ENCODE peak calls at places on chromosomes 5 and 9, in nine cellular contexts. C is aorta, L is uterus, G is kidney, Z is GM23248, T is ascending aorta, M is OCI-LY7, X is SK-N-SH, P is neural progenitor cell. K is an unnamed sample.

GRCh38 chr9:121906074-121906520 is 187.0 kb downstream of the TTLL11 start:
- DNase-seq in C (no peak), L (no peak), G (no peak), Z (peak), T (no peak), M (no peak), X (no peak), P (no peak), K (no peak)

GRCh38 chr5:13866792-13867191 is 77.7 kb downstream of the DNAH5 start:
- DNase-seq in C (no peak), L (no peak), G (no peak), Z (peak), T (no peak), M (peak), X (no peak), P (peak), K (no peak)

GRCh38 chr9:133111461-133112360 is 9.3 kb downstream of the RALGDS start:
- DNase-seq in C (peak), L (no peak), G (peak), Z (no peak), T (no peak), M (no peak), X (no peak), P (no peak), K (no peak)

GRCh38 chr5:172944741-172945140 is 14.5 kb upstream of the RPL26L1 start:
- DNase-seq in C (peak), L (no peak), G (peak), Z (peak), T (no peak), M (no peak), X (no peak), P (no peak), K (no peak)

GRCh38 chr9:72251589-72251988 is 102.3 kb downstream of the GDA start:
- DNase-seq in C (no peak), L (no peak), G (no peak), Z (no peak), T (no peak), M (no peak), X (no peak), P (no peak), K (no peak)

GRCh38 chr9:75238311-75238976 is 150.1 kb downstream of the OSTF1 start:
- DNase-seq in C (no peak), L (no peak), G (no peak), Z (peak), T (no peak), M (peak), X (peak), P (peak), K (no peak)

GRCh38 chr5:68494771-68495170 is 279.2 kb downstream of the PIK3R1 start:
- DNase-seq in C (no peak), L (no peak), G (no peak), Z (peak), T (no peak), M (no peak), X (no peak), P (no peak), K (no peak)

GRCh38 chr9:113652355-113653152 is 189.0 kb downstream of the RGS3 start:
- DNase-seq in C (no peak), L (no peak), G (no peak), Z (no peak), T (peak), M (no peak), X (no peak), P (no peak), K (no peak)

GRCh38 chr5:141528401-141528984 is 39.6 kb downstream of the PCDHGC5 start:
- DNase-seq in C (no peak), L (peak), G (no peak), Z (peak), T (peak), M (no peak), X (no peak), P (no peak), K (no peak)

GRCh38 chr9:72129271-72130156 is 19.7 kb upstream of the GDA start:
- DNase-seq in C (no peak), L (no peak), G (no peak), Z (peak), T (no peak), M (no peak), X (no peak), P (no peak), K (no peak)

GRCh38 chr5:106876665-106877194 is 794.0 kb downstream of the EFNA5 start:
- DNase-seq in C (no peak), L (no peak), G (no peak), Z (peak), T (no peak), M (peak), X (no peak), P (peak), K (no peak)

GRCh38 chr9:134484479-134484878 is 157.1 kb upstream of the COL5A1 start:
- DNase-seq in C (peak), L (peak), G (no peak), Z (no peak), T (no peak), M (no peak), X (no peak), P (no peak), K (no peak)

GRCh38 chr5:92749943-92750342 is 831.1 kb downstream of the NR2F1-AS1 start:
- DNase-seq in C (no peak), L (no peak), G (no peak), Z (peak), T (no peak), M (no peak), X (no peak), P (peak), K (no peak)

GRCh38 chr5:92309336-92309991 is 926.3 kb upstream of the ARRDC3 start:
- DNase-seq in C (no peak), L (no peak), G (no peak), Z (peak), T (no peak), M (peak), X (peak), P (peak), K (no peak)

DNA sequence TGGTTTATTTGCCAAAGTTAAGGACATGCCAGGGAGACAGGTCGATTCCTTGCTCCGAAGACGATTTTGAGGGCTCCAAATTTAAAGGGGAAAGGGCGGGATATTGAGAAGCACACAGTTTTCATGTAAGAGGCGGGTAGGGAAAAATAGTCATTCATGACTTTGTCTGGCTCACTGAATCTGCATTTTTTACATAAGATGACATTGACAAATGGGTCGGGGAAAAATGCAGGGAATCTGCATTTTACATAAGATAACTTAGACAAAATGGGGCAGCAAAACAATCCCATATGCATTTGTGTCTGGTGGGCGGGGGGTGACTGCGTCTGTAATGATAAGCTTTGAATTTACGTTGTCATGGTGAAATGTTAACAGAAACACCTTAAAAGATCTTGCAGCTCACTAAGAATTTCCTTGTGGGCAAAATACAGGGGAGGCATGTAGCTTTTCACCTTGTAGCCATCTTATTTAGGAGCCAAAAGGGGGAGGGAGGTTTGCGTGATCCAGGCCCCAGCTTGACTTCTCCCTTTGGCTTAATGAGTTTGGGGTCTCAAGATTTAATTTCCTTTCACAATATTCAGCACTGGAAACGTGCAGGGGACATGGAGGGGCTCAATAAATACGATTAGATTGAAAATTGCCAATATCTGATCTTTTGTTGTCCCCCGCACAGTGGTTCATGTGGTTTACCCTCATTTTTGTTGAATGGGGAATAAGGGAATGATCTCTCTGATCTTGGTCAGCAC is 41.1 kb upstream of the GADD45G start:
- DNase-seq in C (no peak), L (no peak), G (no peak), Z (no peak), T (no peak), M (no peak), X (no peak), P (no peak), K (no peak)
- H3K27ac ChIP-seq in C (no peak), L (no peak), G (peak), Z (no peak), T (no peak), M (no peak), X (no peak), P (no peak), K (no peak)

DNA sequence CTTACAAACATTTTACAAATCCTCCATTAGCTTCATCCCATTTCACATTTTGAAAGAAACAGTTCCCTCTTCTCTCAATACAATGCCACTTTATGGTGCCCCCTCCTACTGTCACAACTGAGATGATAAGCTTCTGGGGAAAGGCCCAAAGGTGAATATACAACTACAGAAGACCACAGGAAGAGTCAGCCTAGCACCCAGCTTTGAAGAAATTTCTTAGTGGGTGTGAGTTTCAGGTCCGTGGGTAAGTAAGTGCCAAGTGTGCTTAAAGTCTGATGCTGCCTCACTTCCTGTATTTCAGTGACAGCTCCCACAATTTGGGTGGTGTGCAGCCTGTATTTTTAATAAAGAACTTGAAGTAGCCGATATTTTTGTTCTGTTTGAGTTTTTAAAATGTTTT is 68.1 kb downstream of the ARHGEF28 start:
- DNase-seq in C (no peak), L (no peak), G (no peak), Z (no peak), T (no peak), M (no peak), X (no peak), P (no peak), K (no peak)
- H3K27ac ChIP-seq in C (no peak), L (no peak), G (no peak), Z (peak), T (no peak), M (no peak), X (peak), P (no peak), K (no peak)

DNA sequence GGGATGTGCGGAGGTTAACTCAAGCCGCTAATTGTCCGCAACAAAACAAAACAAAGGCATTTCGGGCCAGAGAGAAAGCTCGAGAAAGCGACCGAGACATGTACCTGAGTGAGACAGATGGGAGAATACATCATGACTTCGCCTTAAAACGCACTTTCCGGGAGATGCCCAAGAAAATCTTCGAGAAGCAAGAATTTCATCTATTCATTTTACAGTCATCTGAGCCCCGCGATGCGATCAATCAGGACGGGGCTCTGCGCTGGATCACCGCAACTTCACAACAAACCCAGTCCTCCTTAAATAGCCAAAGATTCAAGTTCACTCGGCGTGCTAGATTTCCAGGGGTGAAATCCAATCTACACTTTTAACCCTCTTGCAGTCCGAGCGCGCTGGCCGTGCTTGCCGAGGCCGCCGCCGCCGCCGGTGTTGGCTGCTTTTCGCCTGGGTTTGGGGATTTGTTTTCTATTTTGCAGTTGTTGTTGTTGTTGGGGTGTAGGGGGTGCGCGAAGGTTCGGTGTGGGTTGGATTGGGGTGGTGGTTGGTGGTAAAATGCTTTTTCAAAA is 482 bp downstream of the NFIB start:
- DNase-seq in C (no peak), L (no peak), G (peak), Z (peak), T (no peak), M (peak), X (no peak), P (peak), K (no peak)
- H3K27ac ChIP-seq in C (peak), L (peak), G (peak), Z (no peak), T (peak), M (peak), X (peak), P (no peak), K (peak)

GRCh38 chr5:162391848-162392247 is 324.3 kb downstream of the GABRG2 start:
- DNase-seq in C (no peak), L (no peak), G (no peak), Z (no peak), T (no peak), M (no peak), X (no peak), P (no peak), K (no peak)

GRCh38 chr5:162393555-162393954 is 326.0 kb downstream of the GABRG2 start:
- DNase-seq in C (no peak), L (no peak), G (no peak), Z (no peak), T (no peak), M (no peak), X (no peak), P (no peak), K (no peak)
- H3K27ac ChIP-seq in C (no peak), L (no peak), G (no peak), Z (no peak), T (no peak), M (no peak), X (no peak), P (no peak), K (no peak)

K was measured in esophagus squamous epithelium.